ENCODE peak calls at places on chromosomes 13 and 19, in four cellular contexts. F is NB4, R is HS-5, M is gastrocnemius medialis. K is an unnamed sample.

GRCh38 chr19:5949792-5950305 is 28.1 kb downstream of the RANBP3 start:
- DNase-seq in R (no peak), F (no peak), M (no peak), K (no peak)

GRCh38 chr19:29541473-29542253 is 15.9 kb downstream of the VSTM2B start:
- DNase-seq in M (no peak), R (no peak), F (no peak), K (no peak)

GRCh38 chr13:73228546-73228945 is 169.7 kb downstream of the KLF5 start:
- DNase-seq in F (no peak), R (no peak), M (no peak), K (no peak)

GRCh38 chr13:53141336-53141735 is 112.7 kb downstream of the OLFM4 start:
- DNase-seq in F (no peak), M (no peak), R (no peak), K (no peak)

GRCh38 chr13:82717249-82717648 is 1165.0 kb downstream of the SLITRK1 start:
- DNase-seq in M (no peak), R (peak; percentile 70), F (no peak), K (no peak)

GRCh38 chr13:99178636-99179035 is 22.0 kb upstream of the UBAC2 start:
- DNase-seq in R (no peak), F (peak; percentile 97), M (peak; percentile 54), K (peak; percentile 42)

GRCh38 chr19:17932485-17933338 is at the start of gene CCDC124:
- DNase-seq in R (peak; percentile 87), M (peak; percentile 90), F (peak; percentile 95), K (peak; percentile 95)

GRCh38 chr19:43224855-43225253 is 19.4 kb upstream of the PSG4 start:
- DNase-seq in M (no peak), R (no peak), F (no peak), K (no peak)

GRCh38 chr19:38004505-38005223 is 97.7 kb downstream of the SIPA1L3 start:
- DNase-seq in F (peak; percentile 90), R (peak; percentile 92), M (peak; percentile 82), K (peak; percentile 98)

GRCh38 chr19:18946335-18946734 is 5.3 kb upstream of the HOMER3 start:
- DNase-seq in M (no peak), R (no peak), F (no peak), K (no peak)

GRCh38 chr19:15155296-15155695 is 45.5 kb downstream of the NOTCH3 start:
- DNase-seq in M (no peak), F (no peak), R (no peak), K (no peak)

GRCh38 chr19:46861691-46862503 is 1.1 kb downstream of the ARHGAP35 start:
- DNase-seq in R (no peak), F (peak; percentile 73), M (no peak), K (peak; percentile 57)

GRCh38 chr19:35734273-35734672 is 8.0 kb downstream of the IGFLR1 start:
- DNase-seq in R (no peak), F (no peak), M (no peak), K (no peak)

GRCh38 chr19:46927106-46927505 is 66.3 kb downstream of the ARHGAP35 start:
- DNase-seq in M (no peak), R (no peak), F (no peak), K (no peak)

GRCh38 chr13:104936304-104936703 is 1599.2 kb downstream of the EFNB2 start:
- DNase-seq in M (no peak), F (peak; percentile 20), R (no peak), K (no peak)

GRCh38 chr19:54952591-54953344 is 5.4 kb upstream of the NLRP7 start:
- DNase-seq in R (peak; percentile 87), F (peak; percentile 84), M (no peak), K (peak; percentile 66)

GRCh38 chr19:46082728-46083050 is 41.8 kb downstream of the IGFL3 start:
- DNase-seq in F (no peak), M (no peak), R (no peak), K (no peak)

GRCh38 chr13:22726721-22727120 is 454.1 kb upstream of the SGCG start:
- DNase-seq in R (no peak), M (no peak), F (no peak), K (no peak)

GRCh38 chr13:112770504-112770903 is 80.7 kb downstream of the ATP11A start:
- DNase-seq in R (no peak), F (no peak), M (no peak), K (no peak)

GRCh38 chr19:7744199-7744786 is 3.0 kb downstream of the CD209 start:
- DNase-seq in R (no peak), M (no peak), F (no peak), K (no peak)

GRCh38 chr19:13998426-13998825 is 7.7 kb downstream of the RFX1 start:
- DNase-seq in R (no peak), F (no peak), M (no peak), K (no peak)

GRCh38 chr19:10335149-10336053 is 2.1 kb upstream of the RAVER1 start:
- DNase-seq in M (no peak), F (no peak), R (no peak), K (no peak)

GRCh38 chr19:18960370-18960769 is 19.4 kb upstream of the HOMER3 start:
- DNase-seq in R (no peak), F (no peak), M (no peak), K (no peak)

GRCh38 chr19:42269518-42270345 is 680 bp downstream of the CIC start:
- DNase-seq in R (no peak), M (no peak), F (no peak), K (no peak)

GRCh38 chr13:99419591-99420243 is 81.6 kb upstream of the TM9SF2 start:
- DNase-seq in R (no peak), M (no peak), F (no peak), K (no peak)